ENCODE peak calls at places on chromosome 5, in ten cellular contexts. E is RCC 7860, R is AG04450, X is GM19239, A is fibroblast of the aortic adventitia, M is DMS79, J is esophagus squamous epithelium, Z is HL-60, B is T-helper 9 cell, O is GM23338. I is an unnamed sample.

GRCh38 chr5:19927919-19928318 is 60.1 kb downstream of the CDH18 start:
- DNase-seq in E (no peak), R (no peak), X (no peak), A (peak; percentile 16), M (no peak), J (no peak), Z (no peak), B (no peak), O (peak; percentile 84), I (no peak)

GRCh38 chr5:65485405-65485804 is 3.7 kb upstream of the ADAMTS6 start:
- DNase-seq in E (no peak), R (no peak), X (no peak), A (no peak), M (no peak), J (no peak), Z (no peak), B (no peak), O (no peak), I (no peak)

GRCh38 chr5:173764321-173765029 is 123.7 kb upstream of the CPEB4 start:
- DNase-seq in E (peak; percentile 98), R (peak; percentile 89), X (no peak), A (peak; percentile 93), M (no peak), J (no peak), Z (no peak), B (no peak), O (peak; percentile 34), I (no peak)

GRCh38 chr5:28850320-28850921 is 1812.0 kb upstream of the CDH9 start:
- DNase-seq in E (no peak), R (no peak), X (no peak), A (no peak), M (no peak), J (no peak), Z (no peak), B (no peak), O (no peak), I (no peak)

GRCh38 chr5:73985145-73985544 is 359.1 kb downstream of the ARHGEF28 start:
- DNase-seq in E (no peak), R (peak; percentile 3), X (no peak), A (peak; percentile 58), M (no peak), J (no peak), Z (no peak), B (no peak), O (peak; percentile 36), I (no peak)

GRCh38 chr5:59276886-59277514 is 616.5 kb downstream of the PDE4D start:
- DNase-seq in E (no peak), R (no peak), X (no peak), A (no peak), M (peak; percentile 29), J (no peak), Z (no peak), B (no peak), O (no peak), I (no peak)

GRCh38 chr5:91146905-91147600 is 236.1 kb downstream of the ARRDC3 start:
- DNase-seq in E (no peak), R (no peak), X (no peak), A (no peak), M (no peak), J (no peak), Z (peak; percentile 71), B (no peak), O (no peak), I (no peak)

GRCh38 chr5:81751836-81752643 is 1.1 kb upstream of the SSBP2 start:
- DNase-seq in E (no peak), R (no peak), X (peak; percentile 41), A (peak; percentile 37), M (no peak), J (peak; percentile 44), Z (no peak), B (no peak), O (peak; percentile 55), I (peak; percentile 17)

GRCh38 chr5:67674256-67674655 is 477.7 kb upstream of the CD180 start:
- DNase-seq in E (no peak), R (no peak), X (no peak), A (no peak), M (no peak), J (no peak), Z (no peak), B (no peak), O (no peak), I (no peak)

GRCh38 chr5:69414885-69415583 is at the start of gene MARVELD2:
- DNase-seq in E (peak; percentile 29), R (no peak), X (peak; percentile 31), A (no peak), M (peak; percentile 73), J (no peak), Z (no peak), B (peak; percentile 38), O (peak; percentile 97), I (peak; percentile 29)

GRCh38 chr5:140145818-140146522 is 20.2 kb downstream of the IGIP start:
- DNase-seq in E (no peak), R (peak; percentile 24), X (peak; percentile 55), A (peak; percentile 59), M (no peak), J (no peak), Z (peak; percentile 17), B (peak; percentile 48), O (peak; percentile 80), I (peak; percentile 28)

GRCh38 chr5:138170299-138170698 is 8.1 kb downstream of the BRD8 start:
- DNase-seq in E (no peak), R (no peak), X (no peak), A (no peak), M (no peak), J (no peak), Z (no peak), B (no peak), O (no peak), I (no peak)

GRCh38 chr5:157917909-157918809 is 59.2 kb upstream of the CLINT1 start:
- DNase-seq in E (peak; percentile 20), R (peak; percentile 32), X (no peak), A (peak; percentile 91), M (no peak), J (no peak), Z (no peak), B (peak; percentile 29), O (peak; percentile 86), I (peak; percentile 11)

GRCh38 chr5:172082180-172082579 is 75.7 kb upstream of the FBXW11 start:
- DNase-seq in E (no peak), R (no peak), X (no peak), A (no peak), M (no peak), J (no peak), Z (no peak), B (no peak), O (no peak), I (no peak)

GRCh38 chr5:99973779-99974178 is 561.4 kb upstream of the FAM174A start:
- DNase-seq in E (no peak), R (no peak), X (no peak), A (no peak), M (no peak), J (no peak), Z (no peak), B (no peak), O (no peak), I (no peak)

GRCh38 chr5:140868721-140869554 is at the start of gene PCDHA11:
- DNase-seq in E (no peak), R (no peak), X (no peak), A (no peak), M (no peak), J (no peak), Z (no peak), B (no peak), O (peak; percentile 87), I (no peak)

GRCh38 chr5:66306105-66306843 is 162.2 kb downstream of the SREK1 start:
- DNase-seq in E (peak; percentile 17), R (peak; percentile 38), X (peak; percentile 27), A (peak; percentile 83), M (no peak), J (no peak), Z (no peak), B (no peak), O (peak; percentile 83), I (no peak)

GRCh38 chr5:2298746-2299145 is 416.0 kb upstream of the IRX4 start:
- DNase-seq in E (no peak), R (no peak), X (no peak), A (no peak), M (no peak), J (no peak), Z (no peak), B (no peak), O (no peak), I (no peak)

GRCh38 chr5:17192191-17192590 is 25.2 kb upstream of the BASP1 start:
- DNase-seq in E (no peak), R (no peak), X (no peak), A (no peak), M (no peak), J (no peak), Z (no peak), B (no peak), O (no peak), I (no peak)

GRCh38 chr5:167561796-167562195 is 729.6 kb upstream of the WWC1 start:
- DNase-seq in E (no peak), R (no peak), X (no peak), A (no peak), M (no peak), J (no peak), Z (no peak), B (no peak), O (peak; percentile 32), I (no peak)

GRCh38 chr5:42745426-42745825 is 11.2 kb upstream of the CCDC152 start:
- DNase-seq in E (no peak), R (no peak), X (no peak), A (peak; percentile 9), M (no peak), J (no peak), Z (no peak), B (no peak), O (peak; percentile 86), I (no peak)

GRCh38 chr5:33842456-33842855 is 49.3 kb downstream of the ADAMTS12 start:
- DNase-seq in E (no peak), R (no peak), X (no peak), A (no peak), M (no peak), J (no peak), Z (no peak), B (no peak), O (no peak), I (no peak)

GRCh38 chr5:133749331-133749985 is 137.1 kb upstream of the FSTL4 start:
- DNase-seq in E (no peak), R (no peak), X (no peak), A (no peak), M (no peak), J (no peak), Z (no peak), B (no peak), O (no peak), I (no peak)

GRCh38 chr5:72293495-72294055 is 26.5 kb downstream of the MRPS27 start:
- DNase-seq in E (no peak), R (no peak), X (no peak), A (no peak), M (no peak), J (no peak), Z (no peak), B (no peak), O (no peak), I (no peak)

GRCh38 chr5:87383216-87383615 is 29.5 kb downstream of the CCNH start:
- DNase-seq in E (no peak), R (peak; percentile 16), X (no peak), A (no peak), M (no peak), J (no peak), Z (no peak), B (no peak), O (no peak), I (no peak)

GRCh38 chr5:57783693-57784092 is 301.1 kb upstream of the ACTBL2 start:
- DNase-seq in E (no peak), R (no peak), X (no peak), A (peak; percentile 43), M (peak; percentile 0), J (no peak), Z (no peak), B (no peak), O (no peak), I (no peak)

GRCh38 chr5:150946351-150946905 is 41.6 kb upstream of the ZNF300 start:
- DNase-seq in E (no peak), R (peak; percentile 2), X (no peak), A (peak; percentile 89), M (no peak), J (no peak), Z (no peak), B (no peak), O (no peak), I (no peak)

GRCh38 chr5:172151661-172152210 is 36.3 kb downstream of the STK10 start:
- DNase-seq in E (no peak), R (no peak), X (no peak), A (no peak), M (no peak), J (no peak), Z (no peak), B (no peak), O (no peak), I (no peak)

I was measured in stimulated activated naive CD4-positive, alpha-beta T cell.